ENCODE peak calls at places on chromosome 16, in four cellular contexts. One of them, this sample, is unnamed.

GRCh38 chr16:80720759-80721470 is 83.5 kb downstream of the CDYL2 start:
- DNase-seq in AG09309: no peak
- DNase-seq in body of pancreas: no peak
- DNase-seq in AG10803: peak
- DNase-seq in this sample: no peak

GRCh38 chr16:47481698-47482374 is 20.7 kb downstream of the PHKB start:
- DNase-seq in AG09309: no peak
- DNase-seq in body of pancreas: no peak
- DNase-seq in AG10803: no peak
- DNase-seq in this sample: no peak

GRCh38 chr16:58118801-58119508 is 10.2 kb downstream of the CFAP20 start:
- DNase-seq in AG09309: no peak
- DNase-seq in body of pancreas: no peak
- DNase-seq in AG10803: no peak
- DNase-seq in this sample: peak

GRCh38 chr16:31273187-31273586 is 13.4 kb downstream of the ITGAM start:
- DNase-seq in AG09309: no peak
- DNase-seq in body of pancreas: no peak
- DNase-seq in AG10803: no peak
- DNase-seq in this sample: no peak

GRCh38 chr16:81261049-81261648 is 22.7 kb downstream of the BCO1 start:
- DNase-seq in AG09309: no peak
- DNase-seq in body of pancreas: no peak
- DNase-seq in AG10803: peak
- DNase-seq in this sample: peak

GRCh38 chr16:64167851-64168770 is 953.8 kb downstream of the CDH11 start:
- DNase-seq in AG09309: no peak
- DNase-seq in body of pancreas: no peak
- DNase-seq in AG10803: no peak
- DNase-seq in this sample: no peak

GRCh38 chr16:82657239-82657638 is 30.5 kb downstream of the CDH13 start:
- DNase-seq in AG09309: peak
- DNase-seq in body of pancreas: no peak
- DNase-seq in AG10803: peak
- DNase-seq in this sample: peak

GRCh38 chr16:50395763-50396710 is 27.2 kb upstream of the BRD7 start:
- DNase-seq in AG09309: no peak
- DNase-seq in body of pancreas: no peak
- DNase-seq in AG10803: no peak
- DNase-seq in this sample: no peak

GRCh38 chr16:8931864-8932263 is 31.8 kb downstream of the USP7 start:
- DNase-seq in AG09309: no peak
- DNase-seq in body of pancreas: peak
- DNase-seq in AG10803: peak
- DNase-seq in this sample: peak

GRCh38 chr16:76235025-76235424 is 42.2 kb upstream of the CNTNAP4 start:
- DNase-seq in AG09309: no peak
- DNase-seq in body of pancreas: no peak
- DNase-seq in AG10803: no peak
- DNase-seq in this sample: no peak

GRCh38 chr16:87705780-87706277 is 60.0 kb downstream of the KLHDC4 start:
- DNase-seq in AG09309: no peak
- DNase-seq in body of pancreas: no peak
- DNase-seq in AG10803: no peak
- DNase-seq in this sample: no peak

GRCh38 chr16:90010676-90011075 is 8.6 kb downstream of the DBNDD1 start:
- DNase-seq in AG09309: no peak
- DNase-seq in body of pancreas: no peak
- DNase-seq in AG10803: no peak
- DNase-seq in this sample: no peak

GRCh38 chr16:69311533-69312388 is 611 bp downstream of the VPS4A start:
- DNase-seq in AG09309: no peak
- DNase-seq in body of pancreas: peak
- DNase-seq in AG10803: peak
- DNase-seq in this sample: no peak
- TF ChIP-seq CTCF in AG09309: peak
- TF ChIP-seq CTCF in body of pancreas: no peak
- TF ChIP-seq CTCF in AG10803: no peak
- TF ChIP-seq CTCF in this sample: no peak

DNA sequence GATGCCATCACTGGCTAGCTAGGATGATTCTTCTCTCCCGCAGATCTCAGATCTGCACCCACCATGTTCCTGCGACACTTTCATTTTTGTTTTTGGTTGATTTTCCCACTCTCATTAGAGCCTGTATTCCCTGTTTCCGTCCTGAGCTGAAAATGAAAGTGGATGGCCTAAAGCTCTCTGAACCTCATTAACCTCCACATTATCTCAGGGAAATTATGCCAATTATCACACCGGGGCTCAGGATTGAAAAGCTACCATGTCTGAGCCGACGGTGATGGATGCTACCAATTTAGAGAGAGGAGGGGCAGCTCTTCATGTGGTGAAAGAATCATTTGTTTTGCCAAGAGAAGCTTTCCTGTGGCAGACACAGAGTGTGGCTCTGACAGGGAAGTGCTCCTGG is 410.4 kb upstream of the CDH11 start:
- DNase-seq in AG09309: no peak
- DNase-seq in body of pancreas: no peak
- DNase-seq in AG10803: no peak
- DNase-seq in this sample: no peak
- H3K4me3 ChIP-seq in AG09309: no peak
- H3K4me3 ChIP-seq in body of pancreas: no peak
- H3K4me3 ChIP-seq in AG10803: peak
- H3K4me3 ChIP-seq in this sample: peak

DNA sequence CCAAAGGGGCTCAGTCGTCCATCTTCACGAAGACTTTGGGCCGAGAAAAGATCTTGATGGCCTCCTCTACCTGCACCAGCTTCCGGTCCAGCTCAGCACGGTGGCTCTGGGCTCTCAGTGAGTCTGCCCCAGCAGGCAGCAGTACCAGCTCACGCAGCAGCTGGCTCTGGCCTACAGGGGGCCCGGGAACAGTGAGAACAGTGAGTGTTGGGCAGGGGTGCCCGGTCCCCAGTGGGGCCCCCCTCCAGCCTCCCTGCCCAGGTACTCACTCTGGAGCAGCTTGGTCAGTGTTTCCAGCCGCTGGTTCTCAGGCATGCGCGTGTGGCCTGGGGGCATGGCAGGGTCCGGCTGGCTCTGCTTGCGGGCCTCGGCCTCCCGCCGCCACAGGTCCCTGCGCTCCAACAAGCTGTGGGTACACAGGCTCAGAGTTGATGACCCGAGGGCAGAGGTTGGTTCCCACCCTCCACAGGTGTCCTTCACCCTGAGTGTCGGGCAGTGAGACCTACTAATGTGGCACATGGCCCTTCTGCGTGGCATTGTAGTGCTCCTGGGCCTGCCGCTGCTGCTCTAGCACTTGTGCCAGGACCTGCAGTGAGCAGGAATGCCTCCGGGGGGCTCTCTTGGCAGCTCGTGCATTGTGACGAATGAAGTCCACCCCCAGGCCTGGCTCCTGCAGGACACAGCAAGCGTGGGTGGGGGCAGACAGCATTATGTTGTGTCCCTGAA is 2.6 kb downstream of the PARD6A start:
- DNase-seq in AG09309: no peak
- DNase-seq in body of pancreas: peak
- DNase-seq in AG10803: no peak
- DNase-seq in this sample: no peak
- TF ChIP-seq CTCF in AG09309: peak
- TF ChIP-seq CTCF in body of pancreas: no peak
- TF ChIP-seq CTCF in AG10803: peak
- TF ChIP-seq CTCF in this sample: peak

DNA sequence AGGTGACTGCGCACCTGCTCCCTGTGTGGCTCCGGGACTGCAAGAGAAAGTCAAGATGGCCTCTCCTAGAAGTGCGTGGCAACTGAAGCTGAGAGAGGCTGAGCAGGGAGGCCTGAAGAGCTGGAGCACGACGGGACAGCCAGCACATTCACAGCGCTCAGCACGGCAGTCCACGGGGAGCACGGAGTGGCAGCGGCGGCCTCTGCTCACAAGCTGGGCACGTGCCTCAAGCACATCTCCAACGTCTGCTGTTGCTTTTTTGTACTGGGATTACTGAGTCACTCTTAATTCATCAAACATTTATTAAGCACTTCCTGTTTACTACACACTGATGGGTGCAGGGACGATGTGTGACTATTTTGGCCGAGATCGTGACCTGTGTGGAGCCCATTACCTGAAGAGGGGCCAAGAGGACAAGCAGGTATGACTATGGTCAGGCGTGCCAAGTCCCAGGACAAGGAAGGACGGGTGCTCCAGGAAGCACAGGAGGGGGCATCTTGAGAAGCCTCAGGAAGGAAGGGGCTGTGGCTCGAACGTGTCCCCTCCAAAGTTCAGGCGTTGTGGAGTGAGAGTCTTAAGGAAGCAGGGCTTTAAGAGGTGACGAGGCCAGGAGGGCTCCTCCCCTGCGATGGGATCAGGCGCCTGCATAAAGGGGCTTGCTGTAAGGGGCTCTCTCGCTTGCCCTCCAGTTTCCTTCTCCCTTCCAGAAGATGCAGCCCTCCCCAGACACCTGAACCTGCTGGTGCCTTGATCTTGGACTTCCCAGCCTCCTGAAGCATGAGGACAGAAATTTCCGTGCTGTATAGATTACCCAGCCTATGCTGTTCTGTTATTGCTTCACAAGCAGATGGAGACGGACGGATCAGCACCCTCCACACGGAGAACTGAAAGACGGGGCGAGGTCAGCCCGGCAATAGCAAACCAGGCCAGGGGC is 105.8 kb downstream of the ADCY9 start:
- DNase-seq in AG09309: no peak
- DNase-seq in body of pancreas: no peak
- DNase-seq in AG10803: no peak
- DNase-seq in this sample: no peak
- H3K4me3 ChIP-seq in AG09309: no peak
- H3K4me3 ChIP-seq in body of pancreas: no peak
- H3K4me3 ChIP-seq in AG10803: no peak
- H3K4me3 ChIP-seq in this sample: no peak

This sample was measured in fibroblast of the aortic adventitia.